ENCODE peak calls at places on chromosomes 2 and 18, in eight cellular contexts. G is SK-N-SH, J is endodermal cell, W is endothelial cell of umbilical vein, N is mammary epithelial cell, Q is H9, M is colonic mucosa, L is K562. O is an unnamed sample.

GRCh38 chr2:222548997-222549396 is 106.9 kb downstream of the FARSB start:
- DNase-seq in G (no peak), J (peak; percentile 76), W (no peak), N (no peak), Q (peak; percentile 53), M (no peak), L (no peak), O (no peak)

GRCh38 chr2:172455121-172455515 is 27.7 kb downstream of the ITGA6 start:
- DNase-seq in G (no peak), J (no peak), W (no peak), N (no peak), Q (no peak), M (no peak), L (no peak), O (no peak)

GRCh38 chr2:60555066-60555793 is 1.8 kb upstream of the BCL11A start:
- DNase-seq in G (peak; percentile 73), J (peak; percentile 85), W (peak; percentile 71), N (peak; percentile 67), Q (peak; percentile 66), M (peak; percentile 83), L (peak; percentile 40), O (peak; percentile 75)

GRCh38 chr2:168545439-168546082 is 89.5 kb downstream of the CERS6 start:
- DNase-seq in G (no peak), J (no peak), W (no peak), N (peak; percentile 94), Q (no peak), M (peak; percentile 40), L (no peak), O (no peak)

GRCh38 chr2:181673178-181673577 is 7.1 kb downstream of the NEUROD1 start:
- DNase-seq in G (no peak), J (no peak), W (no peak), N (no peak), Q (no peak), M (no peak), L (no peak), O (no peak)

GRCh38 chr2:129318581-129319421 is 660.7 kb upstream of the RAB6C start:
- DNase-seq in G (no peak), J (peak; percentile 82), W (no peak), N (no peak), Q (peak; percentile 73), M (no peak), L (no peak), O (no peak)

GRCh38 chr2:45145073-45145899 is 136.0 kb upstream of the SIX2 start:
- DNase-seq in G (no peak), J (peak; percentile 55), W (no peak), N (no peak), Q (no peak), M (no peak), L (no peak), O (no peak)

GRCh38 chr2:200617089-200618050 is 31.6 kb downstream of the AOX1 start:
- DNase-seq in G (no peak), J (no peak), W (no peak), N (no peak), Q (no peak), M (no peak), L (no peak), O (no peak)

GRCh38 chr18:9792565-9793226 is 84.6 kb downstream of the RAB31 start:
- DNase-seq in G (peak; percentile 51), J (peak; percentile 90), W (no peak), N (no peak), Q (peak; percentile 77), M (no peak), L (peak; percentile 79), O (no peak)

GRCh38 chr2:85433511-85434089 is 15.1 kb downstream of the SH2D6 start:
- DNase-seq in G (peak; percentile 91), J (peak; percentile 73), W (no peak), N (peak; percentile 92), Q (no peak), M (peak; percentile 79), L (no peak), O (peak; percentile 94)

GRCh38 chr2:168964251-168964807 is 63.2 kb downstream of the G6PC2 start:
- DNase-seq in G (no peak), J (no peak), W (no peak), N (peak; percentile 80), Q (no peak), M (no peak), L (no peak), O (no peak)

GRCh38 chr2:217650716-217651360 is 352.0 kb downstream of the TNS1 start:
- DNase-seq in G (peak; percentile 55), J (peak; percentile 91), W (peak; percentile 51), N (peak; percentile 63), Q (peak; percentile 81), M (peak; percentile 29), L (peak; percentile 29), O (no peak)

GRCh38 chr2:168522446-168522845 is 66.4 kb downstream of the CERS6 start:
- DNase-seq in G (no peak), J (no peak), W (no peak), N (no peak), Q (no peak), M (no peak), L (no peak), O (no peak)

GRCh38 chr2:223933098-223933800 is 11.9 kb downstream of the WDFY1 start:
- DNase-seq in G (peak; percentile 41), J (no peak), W (no peak), N (no peak), Q (no peak), M (peak; percentile 5), L (no peak), O (no peak)

GRCh38 chr2:159562248-159562647 is 54.1 kb downstream of the BAZ2B start:
- DNase-seq in G (no peak), J (no peak), W (no peak), N (peak; percentile 20), Q (no peak), M (no peak), L (no peak), O (no peak)

GRCh38 chr2:42792583-42793313 is at the start of gene HAAO:
- DNase-seq in G (peak; percentile 35), J (peak; percentile 90), W (peak; percentile 21), N (no peak), Q (peak; percentile 54), M (peak; percentile 72), L (no peak), O (peak; percentile 87)

GRCh38 chr18:24370120-24370519 is 27.5 kb downstream of the OSBPL1A start:
- DNase-seq in G (no peak), J (no peak), W (no peak), N (no peak), Q (no peak), M (no peak), L (no peak), O (no peak)

GRCh38 chr2:68721482-68722071 is 13.0 kb upstream of the ARHGAP25 start:
- DNase-seq in G (no peak), J (no peak), W (no peak), N (no peak), Q (no peak), M (peak; percentile 54), L (no peak), O (no peak)

GRCh38 chr2:115084446-115084845 is 642.0 kb downstream of the DPP10 start:
- DNase-seq in G (no peak), J (no peak), W (no peak), N (no peak), Q (no peak), M (no peak), L (no peak), O (no peak)

GRCh38 chr2:12597555-12597954 is 119.2 kb upstream of the TRIB2 start:
- DNase-seq in G (no peak), J (no peak), W (no peak), N (no peak), Q (no peak), M (no peak), L (no peak), O (no peak)

GRCh38 chr18:48879008-48879431 is 71.7 kb downstream of the SMAD7 start:
- DNase-seq in G (no peak), J (peak; percentile 92), W (no peak), N (no peak), Q (peak; percentile 83), M (no peak), L (no peak), O (peak; percentile 78)

GRCh38 chr18:6920099-6920955 is 190.8 kb downstream of the ARHGAP28 start:
- DNase-seq in G (peak; percentile 67), J (peak; percentile 94), W (peak; percentile 64), N (peak; percentile 64), Q (peak; percentile 80), M (peak; percentile 80), L (peak; percentile 47), O (no peak)

DNA sequence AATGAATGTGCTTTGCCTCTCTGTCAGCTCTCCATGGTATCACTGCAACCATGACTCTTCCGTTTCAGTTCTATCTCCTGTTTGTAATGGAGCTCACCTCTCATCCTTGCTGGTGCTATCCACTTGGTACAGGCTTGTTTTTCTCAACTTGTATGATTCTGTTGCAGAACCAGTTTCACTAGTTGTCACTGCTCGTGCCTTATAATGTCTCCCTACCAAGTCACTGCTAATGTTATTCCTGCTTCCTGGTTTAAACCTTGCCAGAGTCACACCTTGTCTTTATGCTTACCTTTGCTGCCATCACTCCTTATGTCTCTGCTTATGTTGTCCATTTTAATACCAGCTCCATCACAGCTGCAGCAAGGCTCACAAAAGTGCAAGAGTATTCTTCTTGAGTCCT is 1191.0 kb upstream of the LRRTM1 start:
- DNase-seq in G (no peak), J (no peak), W (no peak), N (no peak), Q (no peak), M (no peak), L (no peak), O (no peak)
- H3K9me3 ChIP-seq in G (no peaks in the 10 kb centered on the region), J (no peaks in the 10 kb centered on the region), W (peaks cover 3% of the 10 kb centered on the region), N (peaks cover 15% of the 10 kb centered on the region), Q (no peaks in the 10 kb centered on the region), M (no peaks in the 10 kb centered on the region), L (no peaks in the 10 kb centered on the region), O (no peaks in the 10 kb centered on the region)

GRCh38 chr2:3466966-3467365 is 52.4 kb downstream of the ADI1 start:
- DNase-seq in G (no peak), J (no peak), W (no peak), N (no peak), Q (no peak), M (no peak), L (no peak), O (no peak)
- H3K27ac ChIP-seq in G (peak overlapping the region; percentile 77), J (no peak overlapping the region), W (no peak overlapping the region), N (no peak overlapping the region), Q (no peak overlapping the region), M (no peak overlapping the region), L (no peak overlapping the region), O (no peak overlapping the region)

GRCh38 chr2:134337617-134338016 is 83.7 kb downstream of the MGAT5 start:
- DNase-seq in G (no peak), J (no peak), W (no peak), N (no peak), Q (no peak), M (no peak), L (no peak), O (no peak)
- H3K9ac ChIP-seq in G (no peak overlapping the region), J (no peak overlapping the region), W (no peak overlapping the region), N (no peak overlapping the region), Q (no peak overlapping the region), M (no peak overlapping the region), L (no peak overlapping the region), O (no peak overlapping the region)

DNA sequence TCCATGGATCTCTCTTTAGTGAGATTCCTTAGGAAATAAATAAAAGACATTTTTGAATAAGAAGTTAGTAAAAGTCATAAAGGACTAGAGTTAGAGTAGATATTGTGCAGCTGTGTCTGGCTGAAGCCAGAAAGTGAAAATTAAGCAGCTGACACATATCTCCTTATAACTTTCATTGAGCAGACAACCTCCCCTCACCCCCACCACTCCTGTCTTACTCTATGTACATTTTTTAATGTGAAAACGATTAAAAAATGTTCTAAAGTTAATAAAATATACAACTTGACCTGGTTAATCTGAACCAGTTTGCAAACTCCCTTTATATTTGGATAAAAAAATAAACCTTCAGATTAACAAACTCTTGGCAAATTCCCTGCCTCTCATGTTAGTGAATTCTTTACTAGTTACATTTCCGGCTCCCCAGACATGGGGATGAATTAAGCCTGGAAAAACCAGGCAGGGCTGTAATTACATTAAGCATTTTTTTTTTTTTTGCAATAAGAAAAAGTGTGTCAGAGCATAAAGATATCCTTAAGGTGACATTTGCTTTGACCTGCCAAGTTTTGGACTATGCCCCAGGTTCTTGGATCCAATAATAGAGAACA is 462.9 kb downstream of the MEIS1 start:
- DNase-seq in G (no peak), J (no peak), W (no peak), N (no peak), Q (no peak), M (no peak), L (no peak), O (no peak)
- H3K9me3 ChIP-seq in G (no peaks in the 10 kb centered on the region), J (no peaks in the 10 kb centered on the region), W (no peaks in the 10 kb centered on the region), N (no peaks in the 10 kb centered on the region), Q (no peaks in the 10 kb centered on the region), M (no peaks in the 10 kb centered on the region), L (no peaks in the 10 kb centered on the region), O (no peaks in the 10 kb centered on the region)

O was measured in kidney.